ENCODE peak calls at places on chromosome X, in four cellular contexts. One of them, this sample, is unnamed.
A peak's percentile ranks its signal among the peaks of the same experiment; 100 is the strongest.

GRCh38 chrX:154398668-154399526 is 720 bp downstream of the RPL10 start:
- DNase-seq in IMR-90: peak; percentile 67
- DNase-seq in H1: no peak
- DNase-seq in K562: peak; percentile 36
- DNase-seq in this sample: no peak

GRCh38 chrX:66579219-66579618 is 59.7 kb downstream of the EDA2R start:
- DNase-seq in K562: no peak
- DNase-seq in IMR-90: no peak
- DNase-seq in H1: no peak
- DNase-seq in this sample: no peak

GRCh38 chrX:130082244-130083106 is 27.8 kb downstream of the ELF4 start:
- DNase-seq in K562: peak; percentile 46
- DNase-seq in IMR-90: no peak
- DNase-seq in H1: no peak
- DNase-seq in this sample: no peak

GRCh38 chrX:46686003-46686645 is 72.8 kb downstream of the SLC9A7 start:
- DNase-seq in H1: no peak
- DNase-seq in IMR-90: peak; percentile 41
- DNase-seq in K562: peak; percentile 50
- DNase-seq in this sample: no peak

GRCh38 chrX:47644557-47645091 is 5.7 kb downstream of the ELK1 start:
- DNase-seq in IMR-90: peak; percentile 44
- DNase-seq in H1: no peak
- DNase-seq in K562: no peak
- DNase-seq in this sample: no peak

GRCh38 chrX:43971966-43972961 is 926 bp downstream of the NDP start:
- DNase-seq in H1: no peak
- DNase-seq in IMR-90: peak; percentile 39
- DNase-seq in K562: no peak
- DNase-seq in this sample: no peak

GRCh38 chrX:2264179-2265030 is 236.4 kb downstream of the DHRSX start:
- DNase-seq in IMR-90: no peak
- DNase-seq in H1: no peak
- DNase-seq in K562: no peak
- DNase-seq in this sample: no peak

GRCh38 chrX:115696939-115697338 is 136.0 kb downstream of the PLS3 start:
- DNase-seq in K562: no peak
- DNase-seq in H1: no peak
- DNase-seq in IMR-90: no peak
- DNase-seq in this sample: no peak

GRCh38 chrX:7828594-7828993 is 14.4 kb upstream of the VCX start:
- DNase-seq in IMR-90: no peak
- DNase-seq in H1: no peak
- DNase-seq in K562: no peak
- DNase-seq in this sample: no peak

GRCh38 chrX:63918611-63919010 is 133.6 kb upstream of the ARHGEF9 start:
- DNase-seq in IMR-90: no peak
- DNase-seq in H1: no peak
- DNase-seq in K562: no peak
- DNase-seq in this sample: no peak

GRCh38 chrX:151680805-151681204 is 14.5 kb upstream of the PRRG3 start:
- DNase-seq in K562: peak; percentile 75
- DNase-seq in IMR-90: peak; percentile 2
- DNase-seq in H1: peak; percentile 21
- DNase-seq in this sample: peak; percentile 12

GRCh38 chrX:16633754-16634153 is 16.2 kb upstream of the S100G start:
- DNase-seq in K562: no peak
- DNase-seq in H1: no peak
- DNase-seq in IMR-90: peak; percentile 50
- DNase-seq in this sample: no peak

GRCh38 chrX:67094061-67094460 is 449.8 kb upstream of the AR start:
- DNase-seq in H1: peak; percentile 10
- DNase-seq in IMR-90: no peak
- DNase-seq in K562: no peak
- DNase-seq in this sample: no peak

GRCh38 chrX:107715331-107716044 is 60.1 kb downstream of the TSC22D3 start:
- DNase-seq in H1: no peak
- DNase-seq in IMR-90: peak; percentile 23
- DNase-seq in K562: no peak
- DNase-seq in this sample: no peak

GRCh38 chrX:75301060-75301459 is 27.2 kb downstream of the UPRT start:
- DNase-seq in H1: no peak
- DNase-seq in K562: no peak
- DNase-seq in IMR-90: peak; percentile 8
- DNase-seq in this sample: no peak

GRCh38 chrX:152824841-152825374 is 5.6 kb downstream of the CETN2 start:
- DNase-seq in H1: no peak
- DNase-seq in IMR-90: peak; percentile 41
- DNase-seq in K562: no peak
- DNase-seq in this sample: no peak

GRCh38 chrX:40411350-40412111 is 169.2 kb upstream of the ATP6AP2 start:
- DNase-seq in K562: peak; percentile 57
- DNase-seq in IMR-90: no peak
- DNase-seq in H1: no peak
- DNase-seq in this sample: no peak

GRCh38 chrX:118496763-118497079 is 1.1 kb downstream of the DOCK11 start:
- DNase-seq in K562: no peak
- DNase-seq in IMR-90: no peak
- DNase-seq in H1: no peak
- DNase-seq in this sample: no peak

GRCh38 chrX:3184176-3184930 is 143.1 kb downstream of the ARSF start:
- DNase-seq in IMR-90: peak; percentile 94
- DNase-seq in K562: no peak
- DNase-seq in H1: no peak
- DNase-seq in this sample: no peak

GRCh38 chrX:31524182-31524581 is 452.3 kb upstream of the FTHL17 start:
- DNase-seq in H1: no peak
- DNase-seq in K562: no peak
- DNase-seq in IMR-90: peak; percentile 27
- DNase-seq in this sample: no peak

GRCh38 chrX:6149231-6149870 is 79.3 kb downstream of the NLGN4X start:
- DNase-seq in H1: no peak
- DNase-seq in IMR-90: no peak
- DNase-seq in K562: no peak
- DNase-seq in this sample: no peak

GRCh38 chrX:13418126-13419091 is 98.6 kb upstream of the ATXN3L start:
- DNase-seq in H1: no peak
- DNase-seq in IMR-90: peak; percentile 31
- DNase-seq in K562: no peak
- DNase-seq in this sample: no peak

GRCh38 chrX:130539721-130540321 is 138.0 kb downstream of the RBMX2 start:
- DNase-seq in K562: peak; percentile 48
- DNase-seq in IMR-90: peak; percentile 45
- DNase-seq in H1: no peak
- DNase-seq in this sample: no peak

GRCh38 chrX:16664059-16664458 is 14.1 kb downstream of the S100G start:
- DNase-seq in IMR-90: peak; percentile 67
- DNase-seq in K562: no peak
- DNase-seq in H1: no peak
- DNase-seq in this sample: no peak

GRCh38 chrX:16646366-16647168 is 3.4 kb upstream of the S100G start:
- DNase-seq in K562: no peak
- DNase-seq in IMR-90: no peak
- DNase-seq in H1: no peak
- DNase-seq in this sample: no peak

GRCh38 chrX:131729295-131729694 is 185.4 kb downstream of the OR13H1 start:
- DNase-seq in IMR-90: peak; percentile 88
- DNase-seq in H1: no peak
- DNase-seq in K562: no peak
- DNase-seq in this sample: peak; percentile 88

GRCh38 chrX:11461181-11462001 is 168.2 kb downstream of the AMELX start:
- DNase-seq in IMR-90: peak; percentile 78
- DNase-seq in H1: no peak
- DNase-seq in K562: peak; percentile 34
- DNase-seq in this sample: no peak
- TF ChIP-seq CHD1 in IMR-90: no peak
- TF ChIP-seq CHD1 in H1: no peak
- TF ChIP-seq CHD1 in K562: no peak
- TF ChIP-seq CHD1 in this sample: no peak

DNA sequence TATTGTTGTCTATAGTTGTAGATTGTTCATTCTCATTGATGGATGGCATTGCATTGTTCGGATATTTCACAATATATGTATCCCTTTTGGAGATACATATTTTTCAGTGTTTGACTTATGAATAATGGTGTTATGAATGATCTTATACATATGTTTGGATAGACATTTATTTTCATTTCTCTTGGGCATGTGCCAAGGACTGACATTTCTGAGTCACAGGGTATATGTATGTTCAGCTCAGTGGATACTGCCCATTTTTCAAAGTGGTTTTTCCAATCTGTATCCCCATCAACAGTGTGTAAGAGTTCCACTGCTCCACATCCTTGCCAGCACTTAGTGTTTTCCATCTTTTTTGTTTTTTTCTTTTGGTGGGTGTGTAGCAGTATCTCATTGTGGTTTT is 45.0 kb upstream of the RAB40AL start:
- DNase-seq in K562: no peak
- DNase-seq in IMR-90: no peak
- DNase-seq in H1: no peak
- DNase-seq in this sample: no peak
- TF ChIP-seq CHD1 in K562: no peak
- TF ChIP-seq CHD1 in IMR-90: no peak
- TF ChIP-seq CHD1 in H1: no peak
- TF ChIP-seq CHD1 in this sample: no peak

GRCh38 chrX:56314334-56314733 is 82.2 kb downstream of the KLF8 start:
- DNase-seq in IMR-90: no peak
- DNase-seq in K562: no peak
- DNase-seq in H1: no peak
- DNase-seq in this sample: no peak
- TF ChIP-seq CHD1 in IMR-90: no peak
- TF ChIP-seq CHD1 in K562: no peak
- TF ChIP-seq CHD1 in H1: no peak
- TF ChIP-seq CHD1 in this sample: no peak

DNA sequence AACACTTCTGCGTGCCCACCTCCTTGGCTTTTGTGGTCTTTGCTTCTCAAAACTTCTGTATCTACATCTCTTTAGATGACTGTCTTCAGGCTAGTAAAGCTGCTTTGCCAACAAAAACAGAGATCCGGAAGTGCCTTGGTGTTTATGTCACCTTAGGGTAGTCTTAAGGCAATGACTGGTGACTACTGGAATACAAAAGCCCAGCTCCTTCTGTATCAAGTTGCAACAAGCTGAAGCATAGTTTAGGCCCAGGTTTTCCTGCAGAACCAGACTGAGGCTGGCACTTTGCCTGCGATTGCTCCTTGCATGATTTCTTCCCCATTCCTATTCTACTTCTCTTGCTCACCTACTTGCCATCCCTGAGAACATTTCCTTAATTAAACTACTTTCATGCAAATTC is 333.8 kb downstream of the DMD start:
- DNase-seq in K562: no peak
- DNase-seq in IMR-90: peak; percentile 41
- DNase-seq in H1: no peak
- DNase-seq in this sample: no peak
- TF ChIP-seq CHD1 in K562: no peak
- TF ChIP-seq CHD1 in IMR-90: no peak
- TF ChIP-seq CHD1 in H1: no peak
- TF ChIP-seq CHD1 in this sample: no peak

GRCh38 chrX:38666909-38667308 is 105.6 kb downstream of the TSPAN7 start:
- DNase-seq in H1: no peak
- DNase-seq in K562: no peak
- DNase-seq in IMR-90: no peak
- DNase-seq in this sample: no peak
- TF ChIP-seq CHD1 in H1: no peak
- TF ChIP-seq CHD1 in K562: no peak
- TF ChIP-seq CHD1 in IMR-90: no peak
- TF ChIP-seq CHD1 in this sample: no peak

DNA sequence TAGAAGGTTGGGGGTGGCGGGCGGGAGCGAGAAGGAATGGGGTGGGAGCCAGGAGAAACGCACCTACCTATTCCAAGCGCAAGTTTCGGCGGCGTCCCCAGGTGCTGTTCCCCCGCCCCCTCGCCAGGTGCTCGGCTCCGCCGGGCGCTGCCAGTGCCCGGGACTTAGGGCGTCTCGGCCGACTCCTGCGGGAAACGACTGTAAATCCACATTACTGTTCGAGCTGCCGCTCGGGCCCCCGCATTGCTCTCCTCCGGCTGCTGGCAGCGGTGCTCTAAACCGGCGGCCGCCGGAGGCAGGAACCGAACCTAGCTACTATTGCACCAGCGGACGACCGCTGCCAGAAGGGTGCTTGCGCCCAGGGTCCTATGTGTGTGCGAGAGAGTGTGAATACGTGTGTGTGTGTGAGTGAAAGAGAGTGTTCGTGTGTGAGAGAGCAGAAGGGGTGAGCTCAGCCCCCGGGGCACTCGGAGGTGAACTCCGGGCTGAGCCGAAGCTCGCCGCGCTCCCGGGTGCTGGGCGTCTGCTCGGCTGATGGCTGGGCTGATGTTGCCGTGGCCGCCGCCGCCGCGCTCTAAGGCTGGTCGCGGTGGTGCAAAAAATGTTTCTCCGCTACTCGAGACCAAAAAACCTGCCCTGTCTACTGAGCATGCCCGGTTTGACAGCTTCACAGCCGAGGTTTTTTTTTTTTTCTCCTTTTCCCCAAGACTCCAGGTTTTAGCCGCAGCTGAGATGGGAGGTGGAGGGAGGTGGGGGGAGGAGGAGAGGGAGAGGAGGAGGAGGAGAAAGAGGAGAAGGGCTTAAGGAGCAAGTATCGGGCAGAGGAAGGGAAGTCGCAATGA is 115.7 kb upstream of the TEX13C start:
- DNase-seq in H1: no peak
- DNase-seq in IMR-90: no peak
- DNase-seq in K562: no peak
- DNase-seq in this sample: no peak
- TF ChIP-seq CHD1 in H1: no peak
- TF ChIP-seq CHD1 in IMR-90: no peak
- TF ChIP-seq CHD1 in K562: no peak
- TF ChIP-seq CHD1 in this sample: no peak

GRCh38 chrX:110268875-110269274 is 49.0 kb downstream of the AMMECR1 start:
- DNase-seq in K562: no peak
- DNase-seq in H1: no peak
- DNase-seq in IMR-90: no peak
- DNase-seq in this sample: no peak
- TF ChIP-seq CHD1 in K562: no peak
- TF ChIP-seq CHD1 in H1: no peak
- TF ChIP-seq CHD1 in IMR-90: no peak
- TF ChIP-seq CHD1 in this sample: no peak

DNA sequence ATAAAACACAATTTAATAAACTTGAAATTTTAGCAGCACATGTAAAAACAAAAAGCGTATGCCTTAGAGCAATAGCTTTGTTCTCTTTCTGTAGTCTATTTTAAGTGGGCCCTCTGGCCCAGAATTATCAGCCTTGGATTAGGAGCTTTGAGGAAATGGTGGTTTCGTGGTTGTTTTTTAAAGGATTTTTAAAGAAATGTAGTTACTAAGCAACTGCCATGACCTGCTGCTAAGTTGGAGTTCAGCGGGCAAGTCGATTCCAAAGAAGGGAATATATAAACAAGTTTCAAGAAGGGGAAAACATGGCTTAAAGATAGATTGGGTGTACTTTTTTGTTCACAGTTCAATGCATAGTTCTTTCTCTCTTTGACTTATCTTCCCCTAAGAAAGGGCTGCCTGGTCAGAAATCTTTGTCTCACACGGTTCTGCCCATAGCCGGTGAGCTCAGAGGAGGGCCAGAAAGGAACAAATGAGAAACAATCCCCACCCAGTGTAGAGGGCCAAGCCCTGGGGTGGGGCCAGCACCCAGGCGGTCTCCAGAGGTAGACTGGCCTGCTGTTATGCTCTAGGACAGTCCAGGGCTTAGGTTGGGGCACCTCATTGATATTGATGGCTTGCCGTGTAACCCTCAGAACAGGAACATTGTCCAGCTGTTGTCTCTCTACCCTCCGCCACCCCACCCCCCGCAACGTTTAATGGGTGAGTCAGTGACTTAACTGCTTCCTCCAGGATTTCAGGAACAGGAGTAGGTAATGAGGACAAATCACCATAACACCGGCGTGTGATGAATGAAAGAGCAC is 32.5 kb downstream of the DLG3 start:
- DNase-seq in H1: peak; percentile 36
- DNase-seq in IMR-90: peak; percentile 69
- DNase-seq in K562: peak; percentile 8
- DNase-seq in this sample: no peak
- TF ChIP-seq CHD1 in H1: no peak
- TF ChIP-seq CHD1 in IMR-90: no peak
- TF ChIP-seq CHD1 in K562: no peak
- TF ChIP-seq CHD1 in this sample: no peak

This sample was measured in GM12878.